ENCODE peak calls at places on chromosomes 12 and 14, in nine cellular contexts. K is cardiac muscle cell; M is A673; S is A549; Q is astrocyte; Y is colonic mucosa; N is naive thymus-derived CD4-positive, alpha-beta T cell; Z is mesendoderm; X is thoracic aorta. V is an unnamed sample.

GRCh38 chr12:67650528-67651379 is 2.2 kb downstream of the DYRK2 start:
- DNase-seq in K (no peak), M (no peak), S (peak; percentile 6), Q (no peak), Y (peak; percentile 32), N (peak; percentile 42), Z (peak; percentile 21), X (no peak), V (no peak)

GRCh38 chr12:111586986-111587385 is 12.1 kb downstream of the ATXN2 start:
- DNase-seq in K (no peak), M (no peak), S (no peak), Q (no peak), Y (no peak), N (no peak), Z (no peak), X (no peak), V (no peak)

GRCh38 chr12:29880987-29881386 is 97.2 kb upstream of the TMTC1 start:
- DNase-seq in K (no peak), M (no peak), S (no peak), Q (no peak), Y (no peak), N (no peak), Z (no peak), X (no peak), V (no peak)

GRCh38 chr14:75626857-75627256 is 33.8 kb downstream of the ERG28 start:
- DNase-seq in K (no peak), M (no peak), S (no peak), Q (no peak), Y (no peak), N (no peak), Z (no peak), X (no peak), V (no peak)

GRCh38 chr12:128267651-128268347 is 829 bp downstream of the TMEM132C start:
- DNase-seq in K (peak; percentile 3), M (no peak), S (no peak), Q (no peak), Y (no peak), N (no peak), Z (peak; percentile 37), X (no peak), V (no peak)

GRCh38 chr12:3751151-3752095 is 1.5 kb downstream of the CRACR2A start:
- DNase-seq in K (no peak), M (no peak), S (no peak), Q (no peak), Y (no peak), N (no peak), Z (no peak), X (no peak), V (no peak)

GRCh38 chr12:110353211-110353965 is 50.1 kb downstream of the ANAPC7 start:
- DNase-seq in K (no peak), M (no peak), S (no peak), Q (no peak), Y (no peak), N (no peak), Z (no peak), X (no peak), V (no peak)

GRCh38 chr12:69059465-69060457 is 126.8 kb upstream of the CPM start:
- DNase-seq in K (no peak), M (peak; percentile 43), S (peak; percentile 47), Q (peak; percentile 95), Y (no peak), N (no peak), Z (peak; percentile 75), X (no peak), V (no peak)

GRCh38 chr14:104201496-104201895 is 63.1 kb downstream of the KIF26A start:
- DNase-seq in K (no peak), M (no peak), S (no peak), Q (no peak), Y (no peak), N (no peak), Z (no peak), X (no peak), V (no peak)

GRCh38 chr14:59265808-59266207 is 77.3 kb downstream of the DAAM1 start:
- DNase-seq in K (no peak), M (no peak), S (no peak), Q (no peak), Y (no peak), N (no peak), Z (no peak), X (no peak), V (peak; percentile 63)

GRCh38 chr12:113242560-113242959 is 21.3 kb downstream of the TPCN1 start:
- DNase-seq in K (no peak), M (no peak), S (no peak), Q (no peak), Y (no peak), N (no peak), Z (no peak), X (no peak), V (no peak)

DNA sequence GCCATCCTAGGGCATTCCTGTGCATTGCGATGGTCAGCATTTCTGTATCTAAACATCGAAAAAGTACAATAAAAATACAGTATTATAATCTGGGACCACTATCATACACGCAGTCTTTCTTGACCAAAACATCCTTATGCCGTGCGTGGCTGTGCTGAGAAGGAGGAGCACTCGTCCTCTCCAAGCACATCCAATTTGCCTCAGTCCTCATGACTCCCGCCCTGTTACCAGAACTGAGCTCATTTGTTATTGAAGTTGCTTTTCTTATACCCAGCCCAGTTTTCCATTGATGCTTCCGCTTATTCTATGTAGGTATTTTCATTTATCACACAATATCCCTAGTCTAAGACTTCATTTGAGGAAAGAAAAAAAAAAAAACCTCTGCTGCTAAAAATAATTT is 237.0 kb upstream of the PLEKHG7 start:
- DNase-seq in K (no peak), M (no peak), S (no peak), Q (no peak), Y (no peak), N (no peak), Z (no peak), X (no peak), V (no peak)
- H3K27ac ChIP-seq in K (no peak overlapping the region), M (no peak overlapping the region), S (no peak overlapping the region), Q (no peak overlapping the region), Y (no peak overlapping the region), N (no peak overlapping the region), Z (no peak overlapping the region), X (no peak overlapping the region), V (peak overlapping the region; percentile 75)

GRCh38 chr14:61539631-61540030 is 155.7 kb upstream of the HIF1A start:
- DNase-seq in K (no peak), M (no peak), S (no peak), Q (no peak), Y (no peak), N (no peak), Z (no peak), X (no peak), V (no peak)

GRCh38 chr14:61537567-61538463 is 157.5 kb upstream of the HIF1A start:
- DNase-seq in K (no peak), M (no peak), S (peak; percentile 83), Q (peak; percentile 90), Y (peak; percentile 82), N (no peak), Z (peak; percentile 84), X (no peak), V (no peak)

GRCh38 chr14:61540931-61541330 is 154.4 kb upstream of the HIF1A start:
- DNase-seq in K (no peak), M (no peak), S (no peak), Q (no peak), Y (no peak), N (no peak), Z (no peak), X (no peak), V (no peak)

GRCh38 chr14:61536661-61537566 is 158.4 kb upstream of the HIF1A start:
- DNase-seq in K (no peak), M (no peak), S (no peak), Q (no peak), Y (no peak), N (no peak), Z (no peak), X (no peak), V (no peak)

GRCh38 chr14:61538464-61539022 is 156.8 kb upstream of the HIF1A start:
- DNase-seq in K (no peak), M (no peak), S (no peak), Q (no peak), Y (no peak), N (no peak), Z (no peak), X (no peak), V (no peak)
- H3K4me1 ChIP-seq in K (peaks cover 14% of the 10 kb centered on the region), M (peaks cover 9% of the 10 kb centered on the region), S (peaks cover 68% of the 10 kb centered on the region), Q (peaks cover 18% of the 10 kb centered on the region), Y (peaks cover 12% of the 10 kb centered on the region), N (no peaks in the 10 kb centered on the region), Z (peaks cover 2% of the 10 kb centered on the region), X (peaks cover 23% of the 10 kb centered on the region), V (no peaks in the 10 kb centered on the region)

DNA sequence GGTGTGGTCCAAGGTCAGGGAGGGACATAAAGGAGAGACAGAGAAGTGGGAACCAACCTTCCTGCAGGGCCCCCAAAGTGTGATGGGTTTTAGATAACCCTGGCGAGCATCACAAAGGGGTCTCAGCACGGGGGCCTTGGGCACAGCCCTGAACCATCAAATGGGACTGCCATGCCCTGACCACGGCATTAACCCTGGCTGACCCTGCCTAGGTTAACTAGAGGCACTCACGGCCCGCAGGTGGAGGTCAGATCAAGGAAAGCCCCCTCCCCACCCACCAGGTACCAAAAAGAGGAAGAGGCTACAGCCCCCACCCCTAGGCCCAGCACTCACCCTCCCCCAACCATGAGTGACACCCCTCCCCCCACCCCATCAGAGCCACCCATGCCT is 42.4 kb downstream of the CCNK start:
- DNase-seq in K (no peak), M (no peak), S (no peak), Q (no peak), Y (peak; percentile 46), N (no peak), Z (no peak), X (no peak), V (no peak)
- H3K27ac ChIP-seq in K (no peak overlapping the region), M (no peak overlapping the region), S (peak overlapping the region; percentile 77), Q (peak overlapping the region; percentile 14), Y (peak overlapping the region; percentile 11), N (no peak overlapping the region), Z (no peak overlapping the region), X (no peak overlapping the region), V (no peak overlapping the region)

GRCh38 chr12:46464863-46465262 is 92.3 kb upstream of the SLC38A2 start:
- DNase-seq in K (no peak), M (no peak), S (no peak), Q (no peak), Y (no peak), N (no peak), Z (no peak), X (no peak), V (no peak)

GRCh38 chr12:46462641-46463355 is 90.2 kb upstream of the SLC38A2 start:
- DNase-seq in K (no peak), M (no peak), S (no peak), Q (no peak), Y (no peak), N (no peak), Z (no peak), X (no peak), V (no peak)

GRCh38 chr12:46461907-46462605 is 89.5 kb upstream of the SLC38A2 start:
- DNase-seq in K (peak; percentile 14), M (no peak), S (no peak), Q (no peak), Y (no peak), N (no peak), Z (no peak), X (no peak), V (no peak)

GRCh38 chr12:46468159-46468558 is 95.6 kb upstream of the SLC38A2 start:
- DNase-seq in K (no peak), M (no peak), S (no peak), Q (peak; percentile 70), Y (peak; percentile 32), N (no peak), Z (no peak), X (no peak), V (no peak)

DNA sequence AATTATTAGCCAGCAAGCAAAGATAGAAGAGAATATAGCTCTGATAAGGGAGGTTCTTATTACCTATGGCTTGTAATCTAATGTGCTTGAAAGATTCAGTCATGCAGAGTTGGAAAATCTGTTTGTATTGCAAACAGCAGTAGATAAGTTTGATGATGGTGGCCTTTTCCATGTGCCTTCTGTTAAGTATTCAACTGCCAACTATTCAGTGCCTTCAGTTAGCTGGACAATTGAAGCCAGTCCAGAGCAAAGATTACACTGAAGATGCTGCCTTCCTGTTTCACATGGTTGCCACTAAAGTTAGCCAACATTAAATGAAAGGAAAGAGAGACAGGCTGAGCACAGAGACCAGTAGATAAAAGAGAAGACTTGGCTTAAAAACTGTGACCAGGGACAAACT is 92.7 kb upstream of the SLC38A2 start:
- DNase-seq in K (no peak), M (no peak), S (no peak), Q (no peak), Y (no peak), N (no peak), Z (no peak), X (no peak), V (no peak)
- H3K4me1 ChIP-seq in K (peaks cover 31% of the 10 kb centered on the region), M (peaks cover 4% of the 10 kb centered on the region), S (peaks cover 23% of the 10 kb centered on the region), Q (peaks cover 10% of the 10 kb centered on the region), Y (no peaks in the 10 kb centered on the region), N (peaks cover 3% of the 10 kb centered on the region), Z (no peaks in the 10 kb centered on the region), X (peaks cover 45% of the 10 kb centered on the region), V (peaks cover 14% of the 10 kb centered on the region)